ENCODE peak calls at places on chromosomes 5 and 9, in six cellular contexts. One of them, this sample, is unnamed. For H3K36me3, the result is how much of the 10 kb centered on the place peaks cover.

GRCh38 chr9:87138128-87139040 is 191.1 kb upstream of the GAS1 start:
- DNase-seq in neural progenitor cell: no peak
- DNase-seq in heart left ventricle: no peak
- DNase-seq in left lung: no peak
- DNase-seq in heart right ventricle: no peak
- DNase-seq in body of pancreas: no peak
- DNase-seq in this sample: no peak

GRCh38 chr5:81776258-81776657 is 25.4 kb upstream of the SSBP2 start:
- DNase-seq in neural progenitor cell: no peak
- DNase-seq in heart left ventricle: no peak
- DNase-seq in left lung: no peak
- DNase-seq in heart right ventricle: no peak
- DNase-seq in body of pancreas: no peak
- DNase-seq in this sample: no peak

GRCh38 chr9:33081128-33081851 is 4.8 kb upstream of the SMU1 start:
- DNase-seq in neural progenitor cell: peak
- DNase-seq in heart left ventricle: no peak
- DNase-seq in left lung: no peak
- DNase-seq in heart right ventricle: no peak
- DNase-seq in body of pancreas: peak
- DNase-seq in this sample: no peak

GRCh38 chr5:33321026-33321425 is 119.7 kb upstream of the TARS1 start:
- DNase-seq in neural progenitor cell: no peak
- DNase-seq in heart left ventricle: no peak
- DNase-seq in left lung: no peak
- DNase-seq in heart right ventricle: no peak
- DNase-seq in body of pancreas: no peak
- DNase-seq in this sample: no peak

GRCh38 chr9:38250279-38251035 is 142.0 kb upstream of the ALDH1B1 start:
- DNase-seq in neural progenitor cell: no peak
- DNase-seq in heart left ventricle: no peak
- DNase-seq in left lung: no peak
- DNase-seq in heart right ventricle: no peak
- DNase-seq in body of pancreas: no peak
- DNase-seq in this sample: no peak

GRCh38 chr5:16980983-16981382 is 44.9 kb upstream of the MYO10 start:
- DNase-seq in neural progenitor cell: no peak
- DNase-seq in heart left ventricle: no peak
- DNase-seq in left lung: no peak
- DNase-seq in heart right ventricle: no peak
- DNase-seq in body of pancreas: no peak
- DNase-seq in this sample: no peak

GRCh38 chr9:551986-552930 is 289.2 kb upstream of the DMRT1 start:
- DNase-seq in neural progenitor cell: no peak
- DNase-seq in heart left ventricle: no peak
- DNase-seq in left lung: peak
- DNase-seq in heart right ventricle: no peak
- DNase-seq in body of pancreas: no peak
- DNase-seq in this sample: no peak

GRCh38 chr5:87109749-87110148 is 157.9 kb upstream of the RASA1 start:
- DNase-seq in neural progenitor cell: no peak
- DNase-seq in heart left ventricle: no peak
- DNase-seq in left lung: peak
- DNase-seq in heart right ventricle: no peak
- DNase-seq in body of pancreas: no peak
- DNase-seq in this sample: no peak

GRCh38 chr5:67003373-67003905 is 193.2 kb downstream of the CD180 start:
- DNase-seq in neural progenitor cell: no peak
- DNase-seq in heart left ventricle: no peak
- DNase-seq in left lung: no peak
- DNase-seq in heart right ventricle: no peak
- DNase-seq in body of pancreas: no peak
- DNase-seq in this sample: no peak

GRCh38 chr9:7226007-7226670 is 468.4 kb downstream of the KDM4C start:
- DNase-seq in neural progenitor cell: no peak
- DNase-seq in heart left ventricle: no peak
- DNase-seq in left lung: no peak
- DNase-seq in heart right ventricle: no peak
- DNase-seq in body of pancreas: no peak
- DNase-seq in this sample: no peak

GRCh38 chr9:70094747-70095146 is 51.1 kb downstream of the MAMDC2 start:
- DNase-seq in neural progenitor cell: no peak
- DNase-seq in heart left ventricle: no peak
- DNase-seq in left lung: no peak
- DNase-seq in heart right ventricle: no peak
- DNase-seq in body of pancreas: no peak
- DNase-seq in this sample: no peak

GRCh38 chr9:14343236-14343947 is 29.5 kb upstream of the NFIB start:
- DNase-seq in neural progenitor cell: no peak
- DNase-seq in heart left ventricle: no peak
- DNase-seq in left lung: no peak
- DNase-seq in heart right ventricle: no peak
- DNase-seq in body of pancreas: no peak
- DNase-seq in this sample: no peak

GRCh38 chr9:136053757-136054142 is 41.3 kb downstream of the NACC2 start:
- DNase-seq in neural progenitor cell: no peak
- DNase-seq in heart left ventricle: peak
- DNase-seq in left lung: no peak
- DNase-seq in heart right ventricle: no peak
- DNase-seq in body of pancreas: no peak
- DNase-seq in this sample: peak

GRCh38 chr9:22237497-22238363 is 208.9 kb upstream of the DMRTA1 start:
- DNase-seq in neural progenitor cell: no peak
- DNase-seq in heart left ventricle: no peak
- DNase-seq in left lung: no peak
- DNase-seq in heart right ventricle: no peak
- DNase-seq in body of pancreas: no peak
- DNase-seq in this sample: no peak

GRCh38 chr9:22241024-22241423 is 205.6 kb upstream of the DMRTA1 start:
- DNase-seq in neural progenitor cell: no peak
- DNase-seq in heart left ventricle: no peak
- DNase-seq in left lung: no peak
- DNase-seq in heart right ventricle: no peak
- DNase-seq in body of pancreas: no peak
- DNase-seq in this sample: no peak

GRCh38 chr9:22241611-22242010 is 205.0 kb upstream of the DMRTA1 start:
- DNase-seq in neural progenitor cell: no peak
- DNase-seq in heart left ventricle: no peak
- DNase-seq in left lung: no peak
- DNase-seq in heart right ventricle: no peak
- DNase-seq in body of pancreas: no peak
- DNase-seq in this sample: no peak

GRCh38 chr9:22240619-22241018 is 206.0 kb upstream of the DMRTA1 start:
- DNase-seq in neural progenitor cell: no peak
- DNase-seq in heart left ventricle: no peak
- DNase-seq in left lung: no peak
- DNase-seq in heart right ventricle: no peak
- DNase-seq in body of pancreas: no peak
- DNase-seq in this sample: no peak

DNA sequence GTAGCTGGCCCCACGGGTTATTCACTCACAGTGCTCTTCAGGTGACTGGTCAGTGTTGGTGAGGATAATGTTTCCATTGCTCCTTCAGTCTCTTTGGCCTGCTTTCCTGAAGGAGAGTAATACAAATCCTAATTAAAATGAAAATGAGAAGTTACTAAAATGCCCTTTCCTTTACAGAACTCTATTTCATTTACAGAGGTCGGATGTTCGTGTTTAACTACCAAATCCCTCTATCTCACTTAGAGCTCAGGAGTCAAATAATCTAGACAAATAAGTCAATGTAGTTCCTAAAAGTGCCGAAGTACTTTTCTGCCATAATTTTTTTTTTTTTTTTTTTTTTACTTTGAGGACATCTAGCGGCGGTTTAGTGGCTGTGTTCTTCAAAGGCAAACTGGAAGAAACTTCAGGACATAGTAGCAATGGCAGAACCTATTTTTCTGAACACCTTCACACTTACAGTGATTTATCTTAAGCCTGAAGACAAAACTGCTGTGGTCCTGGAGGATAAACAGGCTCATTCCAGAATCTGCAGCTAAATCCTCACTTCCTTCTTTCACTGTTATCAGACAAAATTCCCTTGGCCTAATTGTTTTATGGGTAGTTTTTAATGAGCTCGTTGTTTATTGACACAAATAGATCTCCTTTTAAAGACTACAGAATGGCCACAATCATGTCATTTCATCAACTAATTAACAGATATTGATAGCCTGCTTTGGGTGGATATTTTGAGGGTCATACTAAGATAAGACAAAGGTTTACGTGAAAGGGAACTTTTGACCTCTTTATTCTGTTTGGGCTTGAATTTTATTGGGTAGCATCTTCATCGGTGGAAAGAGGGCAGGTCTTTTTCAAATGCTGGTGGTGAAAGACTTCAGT is 207.6 kb upstream of the DMRTA1 start:
- DNase-seq in neural progenitor cell: peak
- DNase-seq in heart left ventricle: no peak
- DNase-seq in left lung: no peak
- DNase-seq in heart right ventricle: no peak
- DNase-seq in body of pancreas: no peak
- DNase-seq in this sample: no peak
- H3K27ac ChIP-seq in neural progenitor cell: no peak
- H3K27ac ChIP-seq in heart left ventricle: no peak
- H3K27ac ChIP-seq in left lung: no peak
- H3K27ac ChIP-seq in heart right ventricle: no peak
- H3K27ac ChIP-seq in body of pancreas: no peak
- H3K27ac ChIP-seq in this sample: no peak

GRCh38 chr9:105993921-105994715 is 299.8 kb downstream of the TMEM38B start:
- DNase-seq in neural progenitor cell: no peak
- DNase-seq in heart left ventricle: no peak
- DNase-seq in left lung: no peak
- DNase-seq in heart right ventricle: no peak
- DNase-seq in body of pancreas: no peak
- DNase-seq in this sample: no peak
- TF ChIP-seq CTCF in neural progenitor cell: no peak
- TF ChIP-seq CTCF in heart left ventricle: no peak
- TF ChIP-seq CTCF in left lung: no peak
- TF ChIP-seq CTCF in heart right ventricle: no peak
- TF ChIP-seq CTCF in body of pancreas: no peak
- TF ChIP-seq CTCF in this sample: no peak

GRCh38 chr5:77035950-77036349 is 5.7 kb downstream of the AGGF1 start:
- DNase-seq in neural progenitor cell: no peak
- DNase-seq in heart left ventricle: no peak
- DNase-seq in left lung: no peak
- DNase-seq in heart right ventricle: no peak
- DNase-seq in body of pancreas: no peak
- DNase-seq in this sample: no peak
- H3K36me3 ChIP-seq in neural progenitor cell: under half
- H3K36me3 ChIP-seq in heart left ventricle: half or more
- H3K36me3 ChIP-seq in left lung: half or more
- H3K36me3 ChIP-seq in heart right ventricle: under half
- H3K36me3 ChIP-seq in body of pancreas: under half
- H3K36me3 ChIP-seq in this sample: half or more

GRCh38 chr5:28402590-28403301 is 1364.4 kb upstream of the CDH9 start:
- DNase-seq in neural progenitor cell: no peak
- DNase-seq in heart left ventricle: no peak
- DNase-seq in left lung: no peak
- DNase-seq in heart right ventricle: no peak
- DNase-seq in body of pancreas: no peak
- DNase-seq in this sample: no peak
- H3K27ac ChIP-seq in neural progenitor cell: no peak
- H3K27ac ChIP-seq in heart left ventricle: no peak
- H3K27ac ChIP-seq in left lung: no peak
- H3K27ac ChIP-seq in heart right ventricle: no peak
- H3K27ac ChIP-seq in body of pancreas: no peak
- H3K27ac ChIP-seq in this sample: no peak

GRCh38 chr5:141475625-141476131 is at the start of gene PCDHGC3:
- DNase-seq in neural progenitor cell: peak
- DNase-seq in heart left ventricle: peak
- DNase-seq in left lung: peak
- DNase-seq in heart right ventricle: peak
- DNase-seq in body of pancreas: peak
- DNase-seq in this sample: peak
- TF ChIP-seq CTCF in neural progenitor cell: peak
- TF ChIP-seq CTCF in heart left ventricle: peak
- TF ChIP-seq CTCF in left lung: peak
- TF ChIP-seq CTCF in heart right ventricle: peak
- TF ChIP-seq CTCF in body of pancreas: peak
- TF ChIP-seq CTCF in this sample: peak

DNA sequence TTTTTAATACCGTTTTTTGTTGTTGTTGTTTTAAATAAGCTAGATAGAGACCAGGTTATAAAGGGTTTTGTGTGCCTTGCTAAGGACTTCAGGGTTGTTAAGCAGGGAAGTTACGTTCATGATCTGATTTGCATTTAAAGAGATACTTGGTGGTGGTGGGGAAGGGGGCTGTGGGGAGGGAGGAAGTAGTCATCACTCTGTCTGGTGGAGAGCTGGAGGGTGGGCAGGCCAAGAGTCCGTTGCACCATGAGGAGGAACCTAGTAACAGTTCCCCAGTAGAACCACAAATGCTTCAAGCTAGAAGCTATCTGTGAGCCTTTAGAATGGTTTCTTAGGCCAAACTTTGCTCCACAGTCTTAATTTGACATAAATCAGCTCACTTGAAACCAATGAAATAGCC is 18.7 kb upstream of the ROPN1L start:
- DNase-seq in neural progenitor cell: no peak
- DNase-seq in heart left ventricle: no peak
- DNase-seq in left lung: no peak
- DNase-seq in heart right ventricle: no peak
- DNase-seq in body of pancreas: no peak
- DNase-seq in this sample: no peak
- H3K36me3 ChIP-seq in neural progenitor cell: under half
- H3K36me3 ChIP-seq in heart left ventricle: half or more
- H3K36me3 ChIP-seq in left lung: half or more
- H3K36me3 ChIP-seq in heart right ventricle: under half
- H3K36me3 ChIP-seq in body of pancreas: under half
- H3K36me3 ChIP-seq in this sample: half or more

GRCh38 chr5:57407391-57407790 is 75.2 kb downstream of the ACTBL2 start:
- DNase-seq in neural progenitor cell: no peak
- DNase-seq in heart left ventricle: no peak
- DNase-seq in left lung: no peak
- DNase-seq in heart right ventricle: no peak
- DNase-seq in body of pancreas: no peak
- DNase-seq in this sample: no peak

GRCh38 chr5:57405984-57406383 is 76.6 kb downstream of the ACTBL2 start:
- DNase-seq in neural progenitor cell: no peak
- DNase-seq in heart left ventricle: no peak
- DNase-seq in left lung: no peak
- DNase-seq in heart right ventricle: no peak
- DNase-seq in body of pancreas: no peak
- DNase-seq in this sample: no peak

GRCh38 chr5:57408714-57409113 is 73.9 kb downstream of the ACTBL2 start:
- DNase-seq in neural progenitor cell: no peak
- DNase-seq in heart left ventricle: no peak
- DNase-seq in left lung: no peak
- DNase-seq in heart right ventricle: no peak
- DNase-seq in body of pancreas: no peak
- DNase-seq in this sample: no peak

GRCh38 chr5:57406591-57406990 is 76.0 kb downstream of the ACTBL2 start:
- DNase-seq in neural progenitor cell: no peak
- DNase-seq in heart left ventricle: no peak
- DNase-seq in left lung: no peak
- DNase-seq in heart right ventricle: no peak
- DNase-seq in body of pancreas: no peak
- DNase-seq in this sample: no peak

DNA sequence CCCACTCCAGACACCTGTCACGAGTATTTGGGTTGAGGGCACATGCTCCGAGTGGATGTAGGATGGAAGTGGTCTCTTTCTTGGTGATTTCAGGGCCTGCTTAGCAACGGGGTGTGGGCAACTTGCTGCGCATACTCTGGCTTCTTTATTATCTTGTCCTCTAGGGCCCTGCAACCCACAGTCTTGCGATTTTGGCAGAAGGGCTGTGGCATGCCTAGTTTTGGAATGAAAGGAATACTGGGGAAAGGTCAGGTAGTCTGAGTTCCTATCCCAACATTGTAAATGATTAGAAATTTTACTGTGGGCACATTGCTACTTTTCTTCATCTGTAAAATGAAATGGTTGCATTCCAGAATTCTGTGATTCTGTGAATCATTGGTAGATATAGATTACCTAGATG is 74.3 kb downstream of the ACTBL2 start:
- DNase-seq in neural progenitor cell: no peak
- DNase-seq in heart left ventricle: no peak
- DNase-seq in left lung: no peak
- DNase-seq in heart right ventricle: no peak
- DNase-seq in body of pancreas: no peak
- DNase-seq in this sample: no peak
- H3K27ac ChIP-seq in neural progenitor cell: no peak
- H3K27ac ChIP-seq in heart left ventricle: no peak
- H3K27ac ChIP-seq in left lung: peak
- H3K27ac ChIP-seq in heart right ventricle: peak
- H3K27ac ChIP-seq in body of pancreas: no peak
- H3K27ac ChIP-seq in this sample: no peak

This sample was measured in upper lobe of right lung.